ENCODE peak calls at places on chromosomes 11 and 22, in eight cellular contexts. One of them, this sample, is unnamed. For H3K4me1, the result is how much of the 10 kb centered on the place peaks cover.

GRCh38 chr11:92216789-92217188 is 7.8 kb upstream of the FAT3 start:
- DNase-seq in spleen: no peak
- DNase-seq in CD8-positive, alpha-beta T cell: no peak
- DNase-seq in lower lobe of right lung: no peak
- DNase-seq in stomach: no peak
- DNase-seq in heart right ventricle: no peak
- DNase-seq in transverse colon: no peak
- DNase-seq in upper lobe of left lung: no peak
- DNase-seq in this sample: no peak

GRCh38 chr11:132278801-132279574 is 908.6 kb downstream of the NTM start:
- DNase-seq in upper lobe of left lung: no peak
- DNase-seq in heart right ventricle: no peak
- DNase-seq in transverse colon: no peak
- DNase-seq in CD8-positive, alpha-beta T cell: no peak
- DNase-seq in spleen: no peak
- DNase-seq in stomach: no peak
- DNase-seq in lower lobe of right lung: no peak
- DNase-seq in this sample: no peak

GRCh38 chr11:130436171-130436570 is 7.8 kb upstream of the ADAMTS8 start:
- DNase-seq in transverse colon: no peak
- DNase-seq in heart right ventricle: no peak
- DNase-seq in lower lobe of right lung: no peak
- DNase-seq in spleen: no peak
- DNase-seq in CD8-positive, alpha-beta T cell: no peak
- DNase-seq in upper lobe of left lung: no peak
- DNase-seq in stomach: no peak
- DNase-seq in this sample: no peak

GRCh38 chr11:73271936-73272679 is at the start of gene P2RY6:
- DNase-seq in spleen: no peak
- DNase-seq in heart right ventricle: no peak
- DNase-seq in CD8-positive, alpha-beta T cell: no peak
- DNase-seq in lower lobe of right lung: peak
- DNase-seq in stomach: peak
- DNase-seq in upper lobe of left lung: peak
- DNase-seq in transverse colon: peak
- DNase-seq in this sample: peak

GRCh38 chr11:299951-300735 is 817 bp upstream of the IFITM5 start:
- DNase-seq in CD8-positive, alpha-beta T cell: no peak
- DNase-seq in upper lobe of left lung: no peak
- DNase-seq in spleen: peak
- DNase-seq in lower lobe of right lung: peak
- DNase-seq in stomach: no peak
- DNase-seq in heart right ventricle: no peak
- DNase-seq in transverse colon: no peak
- DNase-seq in this sample: no peak

GRCh38 chr22:50694099-50694498 is 21.5 kb downstream of the SHANK3 start:
- DNase-seq in lower lobe of right lung: no peak
- DNase-seq in transverse colon: no peak
- DNase-seq in stomach: no peak
- DNase-seq in upper lobe of left lung: no peak
- DNase-seq in CD8-positive, alpha-beta T cell: no peak
- DNase-seq in heart right ventricle: no peak
- DNase-seq in spleen: no peak
- DNase-seq in this sample: no peak

GRCh38 chr22:24845036-24845918 is 39.3 kb downstream of the SGSM1 start:
- DNase-seq in stomach: no peak
- DNase-seq in CD8-positive, alpha-beta T cell: no peak
- DNase-seq in upper lobe of left lung: no peak
- DNase-seq in transverse colon: no peak
- DNase-seq in lower lobe of right lung: no peak
- DNase-seq in heart right ventricle: no peak
- DNase-seq in spleen: peak
- DNase-seq in this sample: peak

GRCh38 chr11:119091966-119092879 is 7.5 kb downstream of the HMBS start:
- DNase-seq in transverse colon: no peak
- DNase-seq in upper lobe of left lung: peak
- DNase-seq in heart right ventricle: no peak
- DNase-seq in stomach: no peak
- DNase-seq in CD8-positive, alpha-beta T cell: no peak
- DNase-seq in lower lobe of right lung: no peak
- DNase-seq in spleen: no peak
- DNase-seq in this sample: no peak

GRCh38 chr11:12376259-12376971 is 956 bp upstream of the PARVA start:
- DNase-seq in spleen: no peak
- DNase-seq in upper lobe of left lung: no peak
- DNase-seq in lower lobe of right lung: no peak
- DNase-seq in transverse colon: peak
- DNase-seq in heart right ventricle: peak
- DNase-seq in stomach: no peak
- DNase-seq in CD8-positive, alpha-beta T cell: no peak
- DNase-seq in this sample: no peak

GRCh38 chr11:43933608-43934358 is 8.7 kb upstream of the C11orf96 start:
- DNase-seq in transverse colon: no peak
- DNase-seq in CD8-positive, alpha-beta T cell: no peak
- DNase-seq in upper lobe of left lung: no peak
- DNase-seq in stomach: no peak
- DNase-seq in spleen: no peak
- DNase-seq in lower lobe of right lung: no peak
- DNase-seq in heart right ventricle: no peak
- DNase-seq in this sample: no peak

GRCh38 chr11:134205729-134206128 is 18.0 kb downstream of the NCAPD3 start:
- DNase-seq in lower lobe of right lung: no peak
- DNase-seq in CD8-positive, alpha-beta T cell: no peak
- DNase-seq in spleen: no peak
- DNase-seq in transverse colon: no peak
- DNase-seq in upper lobe of left lung: no peak
- DNase-seq in stomach: no peak
- DNase-seq in heart right ventricle: no peak
- DNase-seq in this sample: no peak

GRCh38 chr22:26161746-26162145 is 7.5 kb upstream of the SEZ6L start:
- DNase-seq in upper lobe of left lung: no peak
- DNase-seq in transverse colon: no peak
- DNase-seq in lower lobe of right lung: no peak
- DNase-seq in CD8-positive, alpha-beta T cell: no peak
- DNase-seq in spleen: no peak
- DNase-seq in stomach: no peak
- DNase-seq in heart right ventricle: no peak
- DNase-seq in this sample: no peak

GRCh38 chr22:47337161-47337621 is 574.7 kb downstream of the TBC1D22A start:
- DNase-seq in stomach: no peak
- DNase-seq in spleen: no peak
- DNase-seq in transverse colon: peak
- DNase-seq in upper lobe of left lung: no peak
- DNase-seq in heart right ventricle: no peak
- DNase-seq in lower lobe of right lung: no peak
- DNase-seq in CD8-positive, alpha-beta T cell: no peak
- DNase-seq in this sample: no peak

GRCh38 chr11:10538924-10539323 is 2.1 kb downstream of the RNF141 start:
- DNase-seq in heart right ventricle: no peak
- DNase-seq in lower lobe of right lung: no peak
- DNase-seq in transverse colon: no peak
- DNase-seq in upper lobe of left lung: no peak
- DNase-seq in spleen: no peak
- DNase-seq in CD8-positive, alpha-beta T cell: no peak
- DNase-seq in stomach: no peak
- DNase-seq in this sample: no peak
- TF ChIP-seq CTCF in heart right ventricle: no peak
- TF ChIP-seq CTCF in lower lobe of right lung: no peak
- TF ChIP-seq CTCF in transverse colon: no peak
- TF ChIP-seq CTCF in upper lobe of left lung: no peak
- TF ChIP-seq CTCF in spleen: no peak
- TF ChIP-seq CTCF in CD8-positive, alpha-beta T cell: no peak
- TF ChIP-seq CTCF in stomach: no peak
- TF ChIP-seq CTCF in this sample: no peak

DNA sequence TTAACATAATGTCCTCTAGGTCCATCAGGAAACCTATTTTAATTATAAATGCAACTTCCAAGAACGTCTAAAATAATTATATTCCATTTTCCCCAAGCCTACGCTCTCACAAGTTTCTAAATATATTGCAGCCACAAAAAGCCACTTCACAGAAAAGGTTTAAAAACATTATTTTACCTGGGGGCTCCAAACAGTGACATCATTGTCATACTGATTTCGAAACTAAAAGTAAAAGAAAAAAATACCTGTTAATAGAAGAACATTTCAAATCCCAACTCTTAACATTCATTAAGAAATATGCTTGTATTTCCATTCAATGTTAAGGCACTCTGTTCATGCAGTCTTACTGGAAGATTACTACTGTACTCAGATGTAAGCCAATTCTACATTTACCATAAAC is 1.4 kb downstream of the PSMA1 start:
- DNase-seq in spleen: no peak
- DNase-seq in upper lobe of left lung: no peak
- DNase-seq in stomach: no peak
- DNase-seq in heart right ventricle: no peak
- DNase-seq in CD8-positive, alpha-beta T cell: no peak
- DNase-seq in lower lobe of right lung: no peak
- DNase-seq in transverse colon: no peak
- DNase-seq in this sample: no peak
- H3K27ac ChIP-seq in spleen: peak
- H3K27ac ChIP-seq in upper lobe of left lung: peak
- H3K27ac ChIP-seq in stomach: peak
- H3K27ac ChIP-seq in heart right ventricle: no peak
- H3K27ac ChIP-seq in CD8-positive, alpha-beta T cell: no peak
- H3K27ac ChIP-seq in lower lobe of right lung: peak
- H3K27ac ChIP-seq in transverse colon: peak
- H3K27ac ChIP-seq in this sample: peak

GRCh38 chr11:83493034-83493433 is 206.9 kb upstream of the CCDC90B start:
- DNase-seq in transverse colon: no peak
- DNase-seq in stomach: no peak
- DNase-seq in upper lobe of left lung: no peak
- DNase-seq in heart right ventricle: no peak
- DNase-seq in CD8-positive, alpha-beta T cell: no peak
- DNase-seq in spleen: no peak
- DNase-seq in lower lobe of right lung: no peak
- DNase-seq in this sample: no peak

GRCh38 chr11:83493918-83494317 is 207.8 kb upstream of the CCDC90B start:
- DNase-seq in spleen: no peak
- DNase-seq in stomach: peak
- DNase-seq in transverse colon: no peak
- DNase-seq in upper lobe of left lung: no peak
- DNase-seq in CD8-positive, alpha-beta T cell: no peak
- DNase-seq in heart right ventricle: no peak
- DNase-seq in lower lobe of right lung: no peak
- DNase-seq in this sample: no peak
- H3K4me1 ChIP-seq in spleen: under half
- H3K4me1 ChIP-seq in stomach: under half
- H3K4me1 ChIP-seq in transverse colon: under half
- H3K4me1 ChIP-seq in upper lobe of left lung: under half
- H3K4me1 ChIP-seq in CD8-positive, alpha-beta T cell: under half
- H3K4me1 ChIP-seq in heart right ventricle: under half
- H3K4me1 ChIP-seq in lower lobe of right lung: under half
- H3K4me1 ChIP-seq in this sample: under half

GRCh38 chr11:15276616-15277015 is 161.9 kb downstream of the INSC start:
- DNase-seq in heart right ventricle: no peak
- DNase-seq in lower lobe of right lung: no peak
- DNase-seq in CD8-positive, alpha-beta T cell: no peak
- DNase-seq in spleen: no peak
- DNase-seq in transverse colon: no peak
- DNase-seq in upper lobe of left lung: no peak
- DNase-seq in stomach: no peak
- DNase-seq in this sample: no peak
- TF ChIP-seq CTCF in heart right ventricle: peak
- TF ChIP-seq CTCF in lower lobe of right lung: no peak
- TF ChIP-seq CTCF in CD8-positive, alpha-beta T cell: no peak
- TF ChIP-seq CTCF in spleen: no peak
- TF ChIP-seq CTCF in transverse colon: peak
- TF ChIP-seq CTCF in upper lobe of left lung: no peak
- TF ChIP-seq CTCF in stomach: no peak
- TF ChIP-seq CTCF in this sample: peak

GRCh38 chr22:27556371-27556770 is 245.2 kb downstream of the MN1 start:
- DNase-seq in spleen: no peak
- DNase-seq in CD8-positive, alpha-beta T cell: no peak
- DNase-seq in stomach: no peak
- DNase-seq in heart right ventricle: no peak
- DNase-seq in transverse colon: no peak
- DNase-seq in lower lobe of right lung: no peak
- DNase-seq in upper lobe of left lung: no peak
- DNase-seq in this sample: no peak

GRCh38 chr22:27557554-27558060 is 243.9 kb downstream of the MN1 start:
- DNase-seq in heart right ventricle: no peak
- DNase-seq in transverse colon: no peak
- DNase-seq in upper lobe of left lung: no peak
- DNase-seq in lower lobe of right lung: no peak
- DNase-seq in CD8-positive, alpha-beta T cell: no peak
- DNase-seq in stomach: no peak
- DNase-seq in spleen: no peak
- DNase-seq in this sample: no peak

GRCh38 chr22:27552863-27553262 is 248.7 kb downstream of the MN1 start:
- DNase-seq in transverse colon: no peak
- DNase-seq in lower lobe of right lung: no peak
- DNase-seq in stomach: no peak
- DNase-seq in heart right ventricle: no peak
- DNase-seq in upper lobe of left lung: no peak
- DNase-seq in spleen: no peak
- DNase-seq in CD8-positive, alpha-beta T cell: no peak
- DNase-seq in this sample: no peak

GRCh38 chr22:27554106-27554814 is 247.3 kb downstream of the MN1 start:
- DNase-seq in upper lobe of left lung: no peak
- DNase-seq in spleen: no peak
- DNase-seq in CD8-positive, alpha-beta T cell: no peak
- DNase-seq in heart right ventricle: no peak
- DNase-seq in lower lobe of right lung: no peak
- DNase-seq in transverse colon: peak
- DNase-seq in stomach: peak
- DNase-seq in this sample: no peak

GRCh38 chr22:27554841-27555456 is 246.6 kb downstream of the MN1 start:
- DNase-seq in upper lobe of left lung: no peak
- DNase-seq in transverse colon: no peak
- DNase-seq in stomach: no peak
- DNase-seq in heart right ventricle: no peak
- DNase-seq in lower lobe of right lung: no peak
- DNase-seq in CD8-positive, alpha-beta T cell: no peak
- DNase-seq in spleen: no peak
- DNase-seq in this sample: no peak
- H3K27ac ChIP-seq in upper lobe of left lung: no peak
- H3K27ac ChIP-seq in transverse colon: no peak
- H3K27ac ChIP-seq in stomach: no peak
- H3K27ac ChIP-seq in heart right ventricle: no peak
- H3K27ac ChIP-seq in lower lobe of right lung: no peak
- H3K27ac ChIP-seq in CD8-positive, alpha-beta T cell: no peak
- H3K27ac ChIP-seq in spleen: no peak
- H3K27ac ChIP-seq in this sample: no peak

DNA sequence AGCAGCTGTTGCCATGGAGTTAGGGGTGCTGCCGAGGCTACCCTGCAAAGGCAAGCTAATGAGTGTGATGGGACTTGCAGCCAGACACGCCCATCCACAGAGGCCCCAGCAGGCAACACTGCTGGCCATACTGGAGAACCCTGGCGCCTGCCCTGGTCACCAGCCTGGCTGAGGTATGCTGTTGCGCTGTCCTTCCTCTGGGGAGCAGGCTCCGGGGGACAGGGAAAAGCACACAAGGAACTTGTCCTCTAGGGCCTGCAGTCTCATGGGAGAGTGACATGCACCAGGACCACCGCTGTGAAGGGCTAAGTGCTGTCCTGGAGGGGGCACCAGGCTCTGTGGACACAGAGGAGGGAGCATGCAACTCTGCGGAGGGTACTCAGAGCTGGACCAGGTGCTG is 35.8 kb downstream of the TOM1 start:
- DNase-seq in lower lobe of right lung: no peak
- DNase-seq in stomach: no peak
- DNase-seq in heart right ventricle: no peak
- DNase-seq in upper lobe of left lung: no peak
- DNase-seq in transverse colon: no peak
- DNase-seq in spleen: no peak
- DNase-seq in CD8-positive, alpha-beta T cell: no peak
- DNase-seq in this sample: no peak
- H3K4me1 ChIP-seq in lower lobe of right lung: under half
- H3K4me1 ChIP-seq in stomach: under half
- H3K4me1 ChIP-seq in heart right ventricle: under half
- H3K4me1 ChIP-seq in upper lobe of left lung: under half
- H3K4me1 ChIP-seq in transverse colon: under half
- H3K4me1 ChIP-seq in spleen: under half
- H3K4me1 ChIP-seq in CD8-positive, alpha-beta T cell: under half
- H3K4me1 ChIP-seq in this sample: under half

This sample was measured in ascending aorta.